ENCODE peak calls at places on chromosomes 4 and X, in eight cellular contexts. S is AG04449, Z is BJ, A is neural progenitor cell, Q is ovary, H is GM23338, E is DND-41, U is IMR-90. G is an unnamed sample.

GRCh38 chr4:185890196-185890595 is 78.2 kb upstream of the SORBS2 start:
- DNase-seq in E (no peak), Z (no peak), U (no peak), Q (no peak), S (no peak), H (no peak), A (no peak), G (no peak)

GRCh38 chr4:78100060-78100459 is 42.9 kb downstream of the FRAS1 start:
- DNase-seq in S (no peak), Q (no peak), A (no peak), Z (no peak), U (no peak), E (no peak), H (no peak), G (no peak)

GRCh38 chr4:102632236-102632635 is 128.5 kb downstream of the MANBA start:
- DNase-seq in S (no peak), U (no peak), A (no peak), E (no peak), H (no peak), Q (no peak), Z (no peak), G (no peak)

GRCh38 chrX:123425904-123426303 is 241.8 kb downstream of the GRIA3 start:
- DNase-seq in E (no peak), Z (no peak), A (no peak), H (no peak), U (no peak), Q (no peak), S (no peak), G (no peak)

GRCh38 chr4:169399976-169400767 is 129.4 kb upstream of the SH3RF1 start:
- DNase-seq in A (no peak), S (no peak), E (no peak), H (no peak), U (no peak), Q (no peak), Z (no peak), G (peak)

GRCh38 chr4:19945979-19946380 is 305.7 kb upstream of the SLIT2 start:
- DNase-seq in S (peak), Z (peak), U (peak), A (no peak), Q (no peak), H (no peak), E (peak), G (no peak)

GRCh38 chr4:18322111-18322510 is 300.6 kb upstream of the LCORL start:
- DNase-seq in H (no peak), E (no peak), Z (no peak), A (peak), U (no peak), S (no peak), Q (no peak), G (no peak)

GRCh38 chr4:168713193-168713592 is 216.3 kb downstream of the PALLD start:
- DNase-seq in Q (no peak), H (no peak), S (no peak), E (no peak), Z (no peak), A (no peak), U (no peak), G (no peak)

GRCh38 chr4:123304151-123305021 is 92.2 kb upstream of the SPRY1 start:
- DNase-seq in U (no peak), Q (no peak), H (peak), E (peak), S (no peak), Z (no peak), A (peak), G (peak)

GRCh38 chrX:71466979-71467523 is 65.9 kb upstream of the OGT start:
- DNase-seq in H (no peak), A (no peak), E (no peak), S (no peak), Q (no peak), Z (no peak), U (no peak), G (no peak)

GRCh38 chr4:122309988-122310626 is 68.7 kb upstream of the ADAD1 start:
- DNase-seq in E (no peak), U (peak), Z (no peak), A (no peak), Q (no peak), H (peak), S (no peak), G (no peak)

GRCh38 chr4:548976-549375 is 27.1 kb downstream of the TMEM271 start:
- DNase-seq in S (no peak), Z (no peak), U (no peak), E (no peak), A (no peak), H (peak), Q (no peak), G (no peak)

GRCh38 chr4:146004730-146005129 is 66.1 kb upstream of the ZNF827 start:
- DNase-seq in H (no peak), S (no peak), Z (no peak), A (no peak), Q (no peak), E (no peak), U (no peak), G (no peak)

GRCh38 chrX:12210196-12210815 is 72.0 kb downstream of the FRMPD4 start:
- DNase-seq in U (peak), H (no peak), E (no peak), S (no peak), Z (no peak), Q (no peak), A (no peak), G (no peak)

GRCh38 chr4:115110191-115111166 is 2.9 kb downstream of the NDST4 start:
- DNase-seq in Z (no peak), H (no peak), E (no peak), A (no peak), S (no peak), U (no peak), Q (no peak), G (no peak)

GRCh38 chr4:102324725-102325124 is 20.6 kb downstream of the SLC39A8 start:
- DNase-seq in U (no peak), Z (no peak), A (peak), E (no peak), Q (no peak), H (no peak), S (no peak), G (no peak)

GRCh38 chr4:173281420-173282333 is 52.5 kb downstream of the HMGB2 start:
- DNase-seq in E (peak), Q (no peak), S (no peak), Z (no peak), A (no peak), U (no peak), H (no peak), G (no peak)

GRCh38 chr4:151992755-151993154 is 231.9 kb upstream of the GATB start:
- DNase-seq in U (no peak), S (no peak), Q (no peak), E (no peak), Z (no peak), A (no peak), H (peak), G (no peak)

GRCh38 chrX:70998402-70999027 is 67.6 kb upstream of the SLC7A3 start:
- DNase-seq in S (no peak), U (peak), Z (no peak), Q (peak), H (peak), A (peak), E (peak), G (peak)

DNA sequence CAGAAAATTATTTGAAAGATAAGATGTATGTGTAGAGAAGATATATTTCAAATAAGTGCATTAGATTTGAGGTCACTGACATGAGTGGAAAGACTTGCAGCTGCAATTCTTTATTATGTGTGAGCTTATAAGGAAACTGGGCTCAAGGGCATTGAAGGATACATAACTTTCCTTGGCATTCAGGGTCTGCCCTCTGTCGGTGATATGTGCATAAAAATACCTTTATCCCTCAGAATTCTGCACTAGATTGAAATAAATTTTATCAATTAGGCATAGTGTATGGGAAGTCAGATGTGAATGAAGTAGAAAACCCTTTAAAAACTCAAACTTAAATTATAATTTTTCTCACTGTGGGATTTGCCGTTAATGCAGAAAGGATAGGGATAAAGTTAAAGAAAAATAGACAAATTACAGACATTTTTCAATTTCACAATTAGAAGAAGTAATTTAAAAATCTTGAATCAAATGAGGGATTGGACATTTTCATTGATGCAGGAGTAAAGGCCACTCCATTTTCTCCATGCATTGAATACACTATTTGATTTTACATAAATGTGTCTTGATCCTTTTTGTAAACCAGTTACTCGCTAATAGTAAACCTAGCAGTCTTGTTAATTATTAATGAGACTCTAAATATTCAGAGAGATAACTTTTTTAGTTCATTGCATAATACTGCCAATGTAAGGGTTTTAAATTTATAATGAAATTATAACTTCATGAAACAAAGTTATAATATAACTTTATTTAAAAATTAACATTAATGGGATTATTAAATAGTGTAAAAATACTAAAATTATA is 21.0 kb upstream of the ETNPPL start:
- DNase-seq in S (no peak), Z (no peak), Q (no peak), H (no peak), E (no peak), U (no peak), A (no peak), G (no peak)
- TF ChIP-seq CTCF in S (peak), Z (peak), Q (no peak), H (peak), E (peak), U (no peak), A (peak), G (no peak)

GRCh38 chr4:8156617-8157016 is 2.0 kb downstream of the ABLIM2 start:
- DNase-seq in Z (no peak), S (no peak), H (no peak), E (no peak), Q (no peak), U (no peak), A (no peak), G (no peak)
- H3K4me3 ChIP-seq in Z (no peak), S (no peak), H (no peak), E (no peak), Q (no peak), U (no peak), A (no peak), G (no peak)

DNA sequence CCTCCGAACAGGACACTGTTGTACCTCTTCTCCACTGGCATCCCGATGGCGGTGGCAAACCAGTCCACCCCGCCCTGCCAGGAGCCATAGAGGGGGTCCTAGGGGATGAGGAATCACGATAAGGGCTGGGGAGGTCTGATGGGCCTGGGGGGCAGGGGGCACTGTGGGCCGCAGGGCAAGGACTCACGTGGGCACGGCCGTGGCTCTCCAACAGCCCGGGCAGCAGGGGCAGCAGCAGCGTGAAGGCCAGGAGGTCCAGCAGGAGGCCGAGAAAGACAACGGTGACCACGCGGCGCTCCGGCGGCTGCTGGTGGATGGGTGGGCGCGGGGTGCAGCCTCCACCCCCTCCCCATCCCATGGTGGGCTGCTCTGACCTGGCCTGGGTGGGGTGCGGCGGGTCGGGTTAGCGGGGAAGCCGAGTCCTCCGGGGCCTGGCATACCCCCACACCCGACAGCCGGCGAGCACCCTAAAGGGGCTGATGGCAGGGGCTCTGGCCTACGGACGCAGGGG is 29.6 kb downstream of the NOP14 start:
- DNase-seq in H (no peak), S (no peak), U (no peak), Z (no peak), A (no peak), Q (no peak), E (no peak), G (no peak)
- TF ChIP-seq CTCF in H (no peak), S (no peak), U (no peak), Z (no peak), A (no peak), Q (no peak), E (no peak), G (no peak)

GRCh38 chrX:10726647-10727046 is 106.3 kb upstream of the MID1 start:
- DNase-seq in E (no peak), Q (no peak), Z (no peak), S (peak), A (no peak), U (peak), H (no peak), G (no peak)

GRCh38 chrX:10725071-10725470 is 104.7 kb upstream of the MID1 start:
- DNase-seq in U (peak), Z (no peak), E (no peak), S (no peak), A (peak), H (peak), Q (no peak), G (no peak)

DNA sequence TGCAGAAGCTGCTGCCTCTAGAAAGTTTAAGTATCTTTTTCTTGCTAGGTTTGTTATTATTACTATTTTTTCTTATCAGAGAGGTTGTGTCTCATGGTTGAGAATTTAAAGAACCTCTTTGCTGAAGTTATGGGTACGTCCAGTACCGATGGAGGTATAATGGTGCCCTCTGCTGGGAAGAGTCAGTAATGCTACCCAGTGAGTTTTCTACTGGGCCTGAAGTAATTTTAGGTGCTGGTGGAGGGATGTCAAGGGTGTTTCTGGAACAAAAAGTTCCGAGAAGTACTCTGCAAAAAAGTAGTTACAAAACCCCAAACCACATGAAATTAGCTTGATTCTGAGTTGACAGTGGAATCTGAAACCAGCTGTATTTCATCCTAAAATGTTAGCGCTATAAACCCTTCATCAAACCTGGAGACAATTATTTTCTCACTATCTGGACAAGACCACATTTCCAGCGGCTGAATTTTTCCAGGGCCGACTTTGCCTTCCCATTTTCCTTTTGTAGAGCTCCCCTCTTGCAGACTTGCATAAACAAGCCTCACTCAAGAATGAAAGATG is 102.5 kb upstream of the MID1 start:
- DNase-seq in S (no peak), A (peak), Q (no peak), E (peak), Z (no peak), H (peak), U (peak), G (peak)
- H3K4me3 ChIP-seq in S (no peak), A (no peak), Q (no peak), E (no peak), Z (no peak), H (no peak), U (no peak), G (no peak)

GRCh38 chrX:34654939-34655338 is 2.1 kb downstream of the TMEM47 start:
- DNase-seq in S (no peak), Z (no peak), H (peak), A (peak), U (no peak), Q (no peak), E (no peak), G (no peak)

GRCh38 chrX:34655496-34656258 is 1.4 kb downstream of the TMEM47 start:
- DNase-seq in E (no peak), A (peak), S (no peak), U (no peak), Q (no peak), H (peak), Z (no peak), G (no peak)

GRCh38 chrX:34658316-34658715 is 1.2 kb upstream of the TMEM47 start:
- DNase-seq in E (no peak), Q (no peak), A (no peak), Z (no peak), H (no peak), S (peak), U (peak), G (no peak)

GRCh38 chrX:34656467-34656841 is 631 bp downstream of the TMEM47 start:
- DNase-seq in A (no peak), Q (peak), E (no peak), U (no peak), Z (no peak), H (no peak), S (no peak), G (no peak)

GRCh38 chrX:34656842-34657780 is at the start of gene TMEM47:
- DNase-seq in E (no peak), Q (peak), H (peak), U (peak), Z (peak), S (no peak), A (peak), G (no peak)
- TF ChIP-seq CTCF in E (no peak), Q (no peak), H (no peak), U (no peak), Z (no peak), S (no peak), A (no peak), G (no peak)

DNA sequence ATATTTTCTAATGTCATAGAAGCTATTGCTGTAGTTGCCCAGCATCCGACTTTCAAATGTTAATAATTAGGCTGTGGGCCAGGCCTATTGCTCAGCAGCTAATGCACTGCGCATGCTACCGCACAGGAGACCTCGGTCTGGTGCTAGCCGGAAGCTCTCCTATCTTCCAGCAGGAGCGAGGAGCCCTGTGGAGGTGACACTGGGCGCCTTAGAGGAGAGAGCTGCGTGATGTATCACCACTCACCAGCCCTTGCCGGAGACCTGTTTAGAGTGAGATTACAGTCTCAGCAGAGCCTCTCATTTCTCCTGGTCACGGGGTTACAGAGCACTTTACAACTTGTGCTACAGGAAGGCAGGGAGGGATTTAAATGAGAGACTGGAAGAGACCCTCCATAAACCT is 31.1 kb upstream of the MID1IP1 start:
- DNase-seq in S (no peak), A (no peak), Z (no peak), E (no peak), H (no peak), Q (no peak), U (no peak), G (no peak)
- H3K4me3 ChIP-seq in S (no peak), A (no peak), Z (no peak), E (no peak), H (no peak), Q (no peak), U (no peak), G (no peak)

GRCh38 chr4:176054942-176055341 is 10.7 kb upstream of the WDR17 start:
- DNase-seq in A (no peak), E (no peak), Z (no peak), H (peak), U (no peak), S (no peak), Q (no peak), G (peak)
- TF ChIP-seq CTCF in A (peak), E (peak), Z (peak), H (peak), U (peak), S (no peak), Q (no peak), G (peak)

DNA sequence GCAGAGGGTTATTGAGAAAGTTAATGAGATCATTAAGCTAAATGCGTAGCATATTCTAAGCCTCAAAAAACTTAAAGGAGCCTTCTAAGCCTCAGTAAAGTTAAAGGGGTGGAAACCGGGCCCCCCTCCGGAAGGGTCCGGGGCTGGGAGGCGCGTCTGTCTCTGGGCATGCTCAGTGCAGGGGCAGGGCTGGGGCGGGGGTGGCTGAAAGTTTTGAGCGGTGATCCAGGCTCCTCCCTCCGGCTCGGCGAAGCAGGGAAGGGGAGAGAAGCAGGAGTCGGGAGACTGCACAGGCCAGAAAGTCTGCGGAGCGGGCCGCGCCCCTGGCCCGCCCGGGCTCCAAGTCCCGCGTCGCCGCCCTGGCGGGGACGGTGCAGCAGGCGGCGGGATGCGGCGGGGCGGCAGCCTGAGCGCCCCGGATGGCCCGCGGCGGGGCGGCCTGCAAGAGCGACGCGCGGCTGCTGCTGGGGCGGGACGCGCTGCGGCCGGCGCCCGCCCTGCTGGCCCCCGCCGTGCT is at the start of gene EVC:
- DNase-seq in U (peak), A (peak), Q (peak), E (no peak), S (no peak), H (peak), Z (no peak), G (no peak)
- H3K4me3 ChIP-seq in U (peak), A (peak), Q (peak), E (no peak), S (peak), H (peak), Z (peak), G (no peak)

GRCh38 chr4:158065176-158065575 is 107.6 kb downstream of the GASK1B start:
- DNase-seq in E (no peak), A (no peak), Z (no peak), H (peak), Q (no peak), S (no peak), U (no peak), G (no peak)
- TF ChIP-seq CTCF in E (no peak), A (peak), Z (no peak), H (peak), Q (no peak), S (no peak), U (no peak), G (no peak)

G was measured in GM12865.